ENCODE peak calls at places on chromosomes 6 and 20, in six cellular contexts. U is GM20000, V is HCT116, C is astrocyte of the cerebellum, Y is fibroblast of the aortic adventitia, M is glutamatergic neuron. W is an unnamed sample.
A peak's percentile ranks its signal among the peaks of the same experiment; 100 is the strongest.

GRCh38 chr6:29628419-29629281 is 4.3 kb downstream of the GABBR1 start:
- DNase-seq in U (peak; percentile 87), V (no peak), C (peak; percentile 43), Y (peak; percentile 62), M (peak; percentile 92), W (peak; percentile 80)

GRCh38 chr6:157996918-157997702 is 15.4 kb downstream of the SYNJ2 start:
- DNase-seq in U (no peak), V (no peak), C (no peak), Y (no peak), M (no peak), W (no peak)

GRCh38 chr20:44068780-44069191 is 118.2 kb downstream of the JPH2 start:
- DNase-seq in U (peak; percentile 46), V (no peak), C (no peak), Y (no peak), M (no peak), W (no peak)

GRCh38 chr6:85620308-85620707 is 22.4 kb downstream of the SYNCRIP start:
- DNase-seq in U (no peak), V (no peak), C (no peak), Y (no peak), M (no peak), W (no peak)

GRCh38 chr6:56938634-56939294 is 16.1 kb upstream of the BEND6 start:
- DNase-seq in U (no peak), V (peak; percentile 100), C (peak; percentile 98), Y (peak; percentile 100), M (no peak), W (no peak)

GRCh38 chr6:108337721-108338120 is 42.9 kb downstream of the AFG1L start:
- DNase-seq in U (no peak), V (no peak), C (no peak), Y (no peak), M (no peak), W (no peak)

GRCh38 chr6:76465410-76465809 is 392.9 kb upstream of the IMPG1 start:
- DNase-seq in U (no peak), V (no peak), C (no peak), Y (no peak), M (no peak), W (no peak)

GRCh38 chr20:46712056-46712636 is 2.7 kb downstream of the SLC2A10 start:
- DNase-seq in U (no peak), V (no peak), C (no peak), Y (no peak), M (no peak), W (no peak)

GRCh38 chr6:89559487-89559886 is 79.1 kb downstream of the LYRM2 start:
- DNase-seq in U (no peak), V (no peak), C (no peak), Y (no peak), M (no peak), W (no peak)

GRCh38 chr6:163671355-163671754 is 256.8 kb downstream of the QKI start:
- DNase-seq in U (no peak), V (no peak), C (no peak), Y (no peak), M (no peak), W (no peak)

GRCh38 chr6:37033255-37033654 is 27.8 kb downstream of the FGD2 start:
- DNase-seq in U (no peak), V (no peak), C (no peak), Y (no peak), M (no peak), W (no peak)

GRCh38 chr20:10119336-10119735 is 84.5 kb downstream of the ANKEF1 start:
- DNase-seq in U (no peak), V (no peak), C (no peak), Y (peak; percentile 12), M (no peak), W (no peak)

GRCh38 chr20:43787937-43788336 is 61.1 kb upstream of the GTSF1L start:
- DNase-seq in U (no peak), V (no peak), C (no peak), Y (no peak), M (no peak), W (no peak)

GRCh38 chr20:5643936-5644335 is 106.3 kb upstream of the SHLD1 start:
- DNase-seq in U (no peak), V (no peak), C (no peak), Y (no peak), M (no peak), W (no peak)

GRCh38 chr6:33747823-33748222 is 1.1 kb upstream of the IP6K3 start:
- DNase-seq in U (no peak), V (no peak), C (no peak), Y (no peak), M (no peak), W (no peak)

GRCh38 chr6:37207903-37208456 is 38.0 kb downstream of the PIM1 start:
- DNase-seq in U (peak; percentile 75), V (peak; percentile 77), C (peak; percentile 60), Y (peak; percentile 76), M (peak; percentile 88), W (peak; percentile 49)

GRCh38 chr20:36808317-36809257 is 35.0 kb upstream of the DSN1 start:
- DNase-seq in U (peak; percentile 82), V (peak; percentile 42), C (no peak), Y (peak; percentile 57), M (peak; percentile 80), W (peak; percentile 64)
- TF ChIP-seq CTCF in U (peak; percentile 53), V (peak; percentile 95), C (peak; percentile 78), Y (peak; percentile 74), M (peak; percentile 80), W (peak; percentile 64)

DNA sequence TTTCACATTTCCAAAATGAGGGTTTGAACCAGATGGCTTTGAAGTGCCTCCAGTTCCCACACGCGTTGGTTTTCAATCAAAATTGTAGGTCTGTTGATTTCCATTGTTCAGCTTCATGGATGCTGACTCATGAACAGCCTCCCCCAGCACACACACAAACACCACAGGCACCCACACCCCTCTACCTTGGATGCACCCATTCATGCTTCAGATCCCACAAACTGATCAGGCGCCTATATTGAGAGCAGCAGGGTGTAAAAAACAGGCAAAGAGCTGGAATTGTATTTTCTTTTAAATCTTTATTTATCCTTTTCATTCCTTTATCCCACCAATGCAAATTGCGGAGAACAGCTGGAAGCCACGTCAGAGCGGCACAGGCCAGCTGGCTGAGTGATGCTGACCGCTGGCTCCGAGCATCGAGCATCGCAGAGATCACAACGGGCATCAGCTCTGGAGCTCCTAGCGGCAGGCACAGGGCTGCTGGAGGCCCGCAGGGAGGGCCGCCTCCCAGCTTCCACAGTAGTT is 29.3 kb upstream of the TBC1D7 start:
- DNase-seq in U (no peak), V (no peak), C (peak; percentile 73), Y (peak; percentile 30), M (no peak), W (no peak)
- TF ChIP-seq CTCF in U (no peak), V (no peak), C (peak; percentile 46), Y (peak; percentile 17), M (no peak), W (no peak)

GRCh38 chr6:72704979-72705378 is 83.1 kb downstream of the KCNQ5 start:
- DNase-seq in U (no peak), V (no peak), C (no peak), Y (peak; percentile 7), M (no peak), W (no peak)
- TF ChIP-seq CTCF in U (no peak), V (peak; percentile 28), C (no peak), Y (no peak), M (no peak), W (no peak)

DNA sequence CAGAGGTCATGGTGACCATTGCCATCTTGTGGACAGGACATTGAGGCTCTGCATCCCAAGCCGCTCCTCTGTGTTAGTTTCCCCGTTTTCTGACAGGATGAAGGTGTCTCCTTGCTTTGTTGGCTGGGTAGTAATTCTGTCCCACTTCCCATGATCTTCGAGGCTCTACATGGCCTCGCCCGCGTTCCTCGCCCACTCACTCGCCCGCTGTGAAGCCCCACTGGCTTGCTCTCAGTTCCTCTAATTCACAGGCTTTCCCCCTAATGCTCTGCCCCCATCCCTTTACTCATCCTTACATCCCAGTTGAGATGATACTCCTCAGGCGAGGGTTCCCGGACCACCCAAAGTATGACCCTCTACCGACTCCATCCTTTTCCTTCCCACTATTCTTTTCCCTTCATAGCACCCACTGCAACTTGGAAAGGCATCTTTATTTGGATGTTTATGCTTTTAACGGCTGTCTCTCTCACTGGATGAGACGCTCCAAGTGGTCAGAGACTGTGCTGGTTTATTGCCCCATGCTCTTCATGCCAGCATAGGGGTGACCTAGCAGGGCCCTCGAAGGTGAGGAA is 511 bp upstream of the SLC35B2 start:
- DNase-seq in U (peak; percentile 72), V (no peak), C (no peak), Y (no peak), M (no peak), W (no peak)
- TF ChIP-seq CTCF in U (no peak), V (no peak), C (no peak), Y (no peak), M (peak; percentile 37), W (no peak)

GRCh38 chr6:115643762-115644161 is 416.9 kb downstream of the FRK start:
- DNase-seq in U (no peak), V (peak; percentile 13), C (peak; percentile 18), Y (no peak), M (no peak), W (no peak)
- TF ChIP-seq CTCF in U (no peak), V (peak; percentile 16), C (peak; percentile 58), Y (no peak), M (no peak), W (no peak)

GRCh38 chr6:38794682-38795081 is 79.6 kb downstream of the DNAH8 start:
- DNase-seq in U (no peak), V (no peak), C (no peak), Y (no peak), M (no peak), W (no peak)

GRCh38 chr6:38792356-38792755 is 77.2 kb downstream of the DNAH8 start:
- DNase-seq in U (no peak), V (no peak), C (no peak), Y (no peak), M (no peak), W (no peak)

GRCh38 chr6:38786486-38786885 is 71.4 kb downstream of the DNAH8 start:
- DNase-seq in U (no peak), V (no peak), C (no peak), Y (no peak), M (no peak), W (no peak)

GRCh38 chr6:38784506-38785235 is 69.6 kb downstream of the DNAH8 start:
- DNase-seq in U (no peak), V (no peak), C (no peak), Y (no peak), M (no peak), W (no peak)

GRCh38 chr6:38789256-38789655 is 74.1 kb downstream of the DNAH8 start:
- DNase-seq in U (no peak), V (no peak), C (no peak), Y (no peak), M (no peak), W (no peak)
- TF ChIP-seq CTCF in U (no peak), V (no peak), C (no peak), Y (no peak), M (no peak), W (no peak)

DNA sequence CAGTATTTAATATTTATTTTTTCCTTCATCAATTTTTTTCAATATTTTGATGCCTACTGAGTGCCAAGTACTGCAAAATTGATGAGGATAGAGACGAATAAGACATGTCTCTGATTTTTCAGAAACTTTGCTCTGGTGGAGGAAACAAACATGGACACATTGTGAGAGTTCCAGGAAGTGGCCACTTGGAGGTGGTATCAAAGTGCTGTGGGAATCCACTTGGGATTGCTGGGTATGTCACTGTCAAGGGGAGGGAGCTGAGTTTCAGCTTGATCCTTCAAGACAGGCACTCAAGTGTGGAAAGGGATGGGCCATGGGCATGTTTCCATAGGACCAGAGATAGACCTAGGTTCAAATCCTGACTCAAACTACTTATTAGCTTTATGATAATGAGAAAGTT is 24.5 kb upstream of the ABCC10 start:
- DNase-seq in U (no peak), V (peak; percentile 13), C (no peak), Y (no peak), M (no peak), W (no peak)
- TF ChIP-seq CTCF in U (no peak), V (peak; percentile 35), C (peak; percentile 11), Y (no peak), M (no peak), W (no peak)

GRCh38 chr6:138948780-138949179 is 39.3 kb downstream of the REPS1 start:
- DNase-seq in U (no peak), V (no peak), C (no peak), Y (no peak), M (no peak), W (no peak)
- TF ChIP-seq CTCF in U (no peak), V (peak; percentile 15), C (no peak), Y (peak; percentile 31), M (no peak), W (no peak)

W was measured in D721Med.